ENCODE peak calls at places on chromosomes 13 and 19, in six cellular contexts. One of them, this sample, is unnamed.

GRCh38 chr13:99028890-99029289 is 51.0 kb upstream of the DOCK9 start:
- DNase-seq in amniotic stem cell: no peak
- DNase-seq in stimulated activated CD4-positive, alpha-beta T cell treated with anti-CD3 and anti-CD28 coated beads, Interleukin-15, amount 100 ng/mL, for 1 hour: no peak
- DNase-seq in iPS-NIHi11: peak; percentile 48
- DNase-seq in nephron progenitor cell: no peak
- DNase-seq in GF-D8: no peak
- DNase-seq in this sample: no peak

GRCh38 chr19:55546822-55547614 is 1.7 kb upstream of the SBK3 start:
- DNase-seq in iPS-NIHi11: peak; percentile 33
- DNase-seq in GF-D8: no peak
- DNase-seq in stimulated activated CD4-positive, alpha-beta T cell treated with anti-CD3 and anti-CD28 coated beads, Interleukin-15, amount 100 ng/mL, for 1 hour: no peak
- DNase-seq in nephron progenitor cell: no peak
- DNase-seq in amniotic stem cell: no peak
- DNase-seq in this sample: peak; percentile 77

GRCh38 chr13:48527955-48528354 is 4.9 kb downstream of the RCBTB2 start:
- DNase-seq in iPS-NIHi11: no peak
- DNase-seq in nephron progenitor cell: no peak
- DNase-seq in stimulated activated CD4-positive, alpha-beta T cell treated with anti-CD3 and anti-CD28 coated beads, Interleukin-15, amount 100 ng/mL, for 1 hour: no peak
- DNase-seq in GF-D8: no peak
- DNase-seq in amniotic stem cell: no peak
- DNase-seq in this sample: no peak

GRCh38 chr13:62875118-62875640 is 1459.5 kb upstream of the PCDH20 start:
- DNase-seq in nephron progenitor cell: no peak
- DNase-seq in amniotic stem cell: no peak
- DNase-seq in GF-D8: no peak
- DNase-seq in iPS-NIHi11: no peak
- DNase-seq in stimulated activated CD4-positive, alpha-beta T cell treated with anti-CD3 and anti-CD28 coated beads, Interleukin-15, amount 100 ng/mL, for 1 hour: no peak
- DNase-seq in this sample: peak; percentile 0

GRCh38 chr13:24921003-24921402 is 157.0 kb downstream of the RNF17 start:
- DNase-seq in GF-D8: no peak
- DNase-seq in amniotic stem cell: no peak
- DNase-seq in iPS-NIHi11: no peak
- DNase-seq in stimulated activated CD4-positive, alpha-beta T cell treated with anti-CD3 and anti-CD28 coated beads, Interleukin-15, amount 100 ng/mL, for 1 hour: no peak
- DNase-seq in nephron progenitor cell: no peak
- DNase-seq in this sample: no peak

GRCh38 chr19:9474975-9475374 is 23.4 kb downstream of the ZNF560 start:
- DNase-seq in amniotic stem cell: no peak
- DNase-seq in iPS-NIHi11: no peak
- DNase-seq in stimulated activated CD4-positive, alpha-beta T cell treated with anti-CD3 and anti-CD28 coated beads, Interleukin-15, amount 100 ng/mL, for 1 hour: no peak
- DNase-seq in GF-D8: no peak
- DNase-seq in nephron progenitor cell: no peak
- DNase-seq in this sample: no peak

GRCh38 chr19:43692882-43693281 is 22.9 kb upstream of the PLAUR start:
- DNase-seq in iPS-NIHi11: no peak
- DNase-seq in stimulated activated CD4-positive, alpha-beta T cell treated with anti-CD3 and anti-CD28 coated beads, Interleukin-15, amount 100 ng/mL, for 1 hour: no peak
- DNase-seq in amniotic stem cell: no peak
- DNase-seq in nephron progenitor cell: no peak
- DNase-seq in GF-D8: peak; percentile 40
- DNase-seq in this sample: no peak

GRCh38 chr13:111210488-111210887 is 95.4 kb downstream of the ARHGEF7 start:
- DNase-seq in amniotic stem cell: peak; percentile 72
- DNase-seq in GF-D8: no peak
- DNase-seq in stimulated activated CD4-positive, alpha-beta T cell treated with anti-CD3 and anti-CD28 coated beads, Interleukin-15, amount 100 ng/mL, for 1 hour: no peak
- DNase-seq in nephron progenitor cell: no peak
- DNase-seq in iPS-NIHi11: peak; percentile 56
- DNase-seq in this sample: peak; percentile 83

GRCh38 chr13:23505007-23505406 is 65.2 kb upstream of the TNFRSF19 start:
- DNase-seq in GF-D8: no peak
- DNase-seq in nephron progenitor cell: peak; percentile 6
- DNase-seq in amniotic stem cell: peak; percentile 29
- DNase-seq in iPS-NIHi11: no peak
- DNase-seq in stimulated activated CD4-positive, alpha-beta T cell treated with anti-CD3 and anti-CD28 coated beads, Interleukin-15, amount 100 ng/mL, for 1 hour: no peak
- DNase-seq in this sample: peak; percentile 28

GRCh38 chr19:32646556-32646955 is 28.4 kb downstream of the ANKRD27 start:
- DNase-seq in stimulated activated CD4-positive, alpha-beta T cell treated with anti-CD3 and anti-CD28 coated beads, Interleukin-15, amount 100 ng/mL, for 1 hour: no peak
- DNase-seq in nephron progenitor cell: no peak
- DNase-seq in amniotic stem cell: no peak
- DNase-seq in GF-D8: no peak
- DNase-seq in iPS-NIHi11: no peak
- DNase-seq in this sample: no peak

GRCh38 chr13:38328699-38329098 is 21.0 kb upstream of the UFM1 start:
- DNase-seq in amniotic stem cell: no peak
- DNase-seq in GF-D8: no peak
- DNase-seq in stimulated activated CD4-positive, alpha-beta T cell treated with anti-CD3 and anti-CD28 coated beads, Interleukin-15, amount 100 ng/mL, for 1 hour: no peak
- DNase-seq in nephron progenitor cell: no peak
- DNase-seq in iPS-NIHi11: no peak
- DNase-seq in this sample: no peak

GRCh38 chr13:44842158-44842557 is 147.1 kb downstream of the NUFIP1 start:
- DNase-seq in stimulated activated CD4-positive, alpha-beta T cell treated with anti-CD3 and anti-CD28 coated beads, Interleukin-15, amount 100 ng/mL, for 1 hour: no peak
- DNase-seq in GF-D8: no peak
- DNase-seq in iPS-NIHi11: no peak
- DNase-seq in amniotic stem cell: no peak
- DNase-seq in nephron progenitor cell: no peak
- DNase-seq in this sample: peak; percentile 58

GRCh38 chr13:66875264-66875663 is 354.9 kb downstream of the PCDH9 start:
- DNase-seq in GF-D8: no peak
- DNase-seq in amniotic stem cell: no peak
- DNase-seq in iPS-NIHi11: no peak
- DNase-seq in stimulated activated CD4-positive, alpha-beta T cell treated with anti-CD3 and anti-CD28 coated beads, Interleukin-15, amount 100 ng/mL, for 1 hour: no peak
- DNase-seq in nephron progenitor cell: no peak
- DNase-seq in this sample: no peak

GRCh38 chr19:43628646-43629326 is 9.4 kb upstream of the ZNF428 start:
- DNase-seq in amniotic stem cell: no peak
- DNase-seq in nephron progenitor cell: no peak
- DNase-seq in stimulated activated CD4-positive, alpha-beta T cell treated with anti-CD3 and anti-CD28 coated beads, Interleukin-15, amount 100 ng/mL, for 1 hour: no peak
- DNase-seq in iPS-NIHi11: no peak
- DNase-seq in GF-D8: no peak
- DNase-seq in this sample: no peak

GRCh38 chr13:51240178-51240577 is 18.0 kb downstream of the FAM124A start:
- DNase-seq in GF-D8: no peak
- DNase-seq in iPS-NIHi11: no peak
- DNase-seq in amniotic stem cell: no peak
- DNase-seq in nephron progenitor cell: no peak
- DNase-seq in stimulated activated CD4-positive, alpha-beta T cell treated with anti-CD3 and anti-CD28 coated beads, Interleukin-15, amount 100 ng/mL, for 1 hour: no peak
- DNase-seq in this sample: peak; percentile 33

GRCh38 chr13:103716689-103717088 is 650.5 kb upstream of the SLC10A2 start:
- DNase-seq in iPS-NIHi11: no peak
- DNase-seq in stimulated activated CD4-positive, alpha-beta T cell treated with anti-CD3 and anti-CD28 coated beads, Interleukin-15, amount 100 ng/mL, for 1 hour: no peak
- DNase-seq in GF-D8: no peak
- DNase-seq in nephron progenitor cell: no peak
- DNase-seq in amniotic stem cell: no peak
- DNase-seq in this sample: no peak

GRCh38 chr19:39864118-39864517 is 17.9 kb upstream of the FBL start:
- DNase-seq in iPS-NIHi11: no peak
- DNase-seq in amniotic stem cell: no peak
- DNase-seq in nephron progenitor cell: no peak
- DNase-seq in stimulated activated CD4-positive, alpha-beta T cell treated with anti-CD3 and anti-CD28 coated beads, Interleukin-15, amount 100 ng/mL, for 1 hour: no peak
- DNase-seq in GF-D8: no peak
- DNase-seq in this sample: no peak

GRCh38 chr19:44579663-44580365 is 33.5 kb upstream of the IGSF23 start:
- DNase-seq in stimulated activated CD4-positive, alpha-beta T cell treated with anti-CD3 and anti-CD28 coated beads, Interleukin-15, amount 100 ng/mL, for 1 hour: no peak
- DNase-seq in GF-D8: no peak
- DNase-seq in amniotic stem cell: no peak
- DNase-seq in nephron progenitor cell: no peak
- DNase-seq in iPS-NIHi11: no peak
- DNase-seq in this sample: no peak

GRCh38 chr13:24180743-24181384 is 20.3 kb downstream of the SPATA13 start:
- DNase-seq in GF-D8: no peak
- DNase-seq in stimulated activated CD4-positive, alpha-beta T cell treated with anti-CD3 and anti-CD28 coated beads, Interleukin-15, amount 100 ng/mL, for 1 hour: no peak
- DNase-seq in nephron progenitor cell: no peak
- DNase-seq in iPS-NIHi11: no peak
- DNase-seq in amniotic stem cell: no peak
- DNase-seq in this sample: peak; percentile 32

GRCh38 chr19:40692212-40692551 is 1.7 kb upstream of the NUMBL start:
- DNase-seq in amniotic stem cell: no peak
- DNase-seq in iPS-NIHi11: no peak
- DNase-seq in nephron progenitor cell: peak; percentile 12
- DNase-seq in stimulated activated CD4-positive, alpha-beta T cell treated with anti-CD3 and anti-CD28 coated beads, Interleukin-15, amount 100 ng/mL, for 1 hour: no peak
- DNase-seq in GF-D8: no peak
- DNase-seq in this sample: no peak

GRCh38 chr19:5349041-5349440 is 8.4 kb upstream of the PTPRS start:
- DNase-seq in stimulated activated CD4-positive, alpha-beta T cell treated with anti-CD3 and anti-CD28 coated beads, Interleukin-15, amount 100 ng/mL, for 1 hour: no peak
- DNase-seq in iPS-NIHi11: no peak
- DNase-seq in nephron progenitor cell: no peak
- DNase-seq in amniotic stem cell: no peak
- DNase-seq in GF-D8: no peak
- DNase-seq in this sample: no peak

GRCh38 chr13:24270639-24271131 is 38.7 kb upstream of the C1QTNF9 start:
- DNase-seq in nephron progenitor cell: no peak
- DNase-seq in GF-D8: peak; percentile 56
- DNase-seq in stimulated activated CD4-positive, alpha-beta T cell treated with anti-CD3 and anti-CD28 coated beads, Interleukin-15, amount 100 ng/mL, for 1 hour: no peak
- DNase-seq in iPS-NIHi11: no peak
- DNase-seq in amniotic stem cell: peak; percentile 3
- DNase-seq in this sample: peak; percentile 47

GRCh38 chr19:6730941-6731670 is 6.3 kb downstream of the GPR108 start:
- DNase-seq in iPS-NIHi11: no peak
- DNase-seq in amniotic stem cell: no peak
- DNase-seq in nephron progenitor cell: no peak
- DNase-seq in stimulated activated CD4-positive, alpha-beta T cell treated with anti-CD3 and anti-CD28 coated beads, Interleukin-15, amount 100 ng/mL, for 1 hour: no peak
- DNase-seq in GF-D8: no peak
- DNase-seq in this sample: no peak

This sample was measured in fibroblast of pulmonary artery.